ENCODE peak calls at places on chromosome 4, in ten cellular contexts. O, K, D, I, Z, E, B, R, U and X are unnamed samples.

GRCh38 chr4:3346146-3346545 is 53.3 kb downstream of the RGS12 start:
- DNase-seq in O (peak), K (no peak), D (peak), I (peak), Z (no peak), E (no peak), B (peak), R (peak), U (no peak), X (peak)

GRCh38 chr4:92359481-92359880 is 55.7 kb downstream of the GRID2 start:
- DNase-seq in O (no peak), K (no peak), D (peak), I (peak), Z (no peak), E (no peak), B (no peak), R (no peak), U (no peak), X (no peak)

GRCh38 chr4:166435449-166435848 is 562.4 kb downstream of the TLL1 start:
- DNase-seq in O (no peak), K (no peak), D (no peak), I (no peak), Z (no peak), E (no peak), B (no peak), R (peak), U (no peak), X (no peak)

GRCh38 chr4:26175016-26175786 is 145.6 kb upstream of the RBPJ start:
- DNase-seq in O (no peak), K (no peak), D (no peak), I (no peak), Z (no peak), E (no peak), B (no peak), R (no peak), U (no peak), X (no peak)

GRCh38 chr4:121881213-121881612 is 10.9 kb upstream of the BBS7 start:
- DNase-seq in O (no peak), K (no peak), D (no peak), I (no peak), Z (no peak), E (no peak), B (no peak), R (no peak), U (no peak), X (no peak)

GRCh38 chr4:117560329-117560728 is 474.0 kb upstream of the NDST3 start:
- DNase-seq in O (no peak), K (no peak), D (no peak), I (no peak), Z (no peak), E (no peak), B (no peak), R (peak), U (no peak), X (no peak)

GRCh38 chr4:163679189-163679588 is 184.7 kb downstream of the TMA16 start:
- DNase-seq in O (peak), K (no peak), D (no peak), I (peak), Z (no peak), E (no peak), B (no peak), R (no peak), U (no peak), X (no peak)

GRCh38 chr4:24912252-24913098 is at the start of gene CCDC149:
- DNase-seq in O (peak), K (peak), D (peak), I (peak), Z (peak), E (peak), B (peak), R (peak), U (peak), X (peak)

GRCh38 chr4:147944264-147944663 is 212.4 kb downstream of the ARHGAP10 start:
- DNase-seq in O (no peak), K (no peak), D (no peak), I (no peak), Z (no peak), E (no peak), B (no peak), R (no peak), U (no peak), X (no peak)

GRCh38 chr4:4852591-4853362 is 6.7 kb upstream of the MSX1 start:
- DNase-seq in O (peak), K (peak), D (no peak), I (peak), Z (no peak), E (no peak), B (no peak), R (peak), U (peak), X (peak)

GRCh38 chr4:179751669-179752068 is 2309.4 kb upstream of the AGA start:
- DNase-seq in O (no peak), K (no peak), D (no peak), I (no peak), Z (no peak), E (no peak), B (no peak), R (no peak), U (no peak), X (no peak)

GRCh38 chr4:109207060-109207459 is 95.4 kb downstream of the COL25A1 start:
- DNase-seq in O (no peak), K (no peak), D (no peak), I (no peak), Z (no peak), E (no peak), B (no peak), R (peak), U (no peak), X (no peak)

GRCh38 chr4:37648084-37648817 is 37.9 kb downstream of the RELL1 start:
- DNase-seq in O (peak), K (peak), D (peak), I (peak), Z (peak), E (peak), B (no peak), R (peak), U (no peak), X (peak)

GRCh38 chr4:27716693-27717505 is 856.3 kb downstream of the STIM2 start:
- DNase-seq in O (no peak), K (no peak), D (no peak), I (peak), Z (no peak), E (no peak), B (no peak), R (no peak), U (no peak), X (no peak)

GRCh38 chr4:113973349-113973748 is 6.1 kb downstream of the ARSJ start:
- DNase-seq in O (no peak), K (no peak), D (no peak), I (no peak), Z (no peak), E (no peak), B (no peak), R (no peak), U (no peak), X (no peak)

GRCh38 chr4:184385705-184386141 is 88.6 kb downstream of the IRF2 start:
- DNase-seq in O (no peak), K (peak), D (no peak), I (no peak), Z (peak), E (no peak), B (no peak), R (peak), U (no peak), X (peak)